ENCODE peak calls at places on chromosomes 13 and 19, in four cellular contexts. F is bronchial epithelial cell, Q is glutamatergic neuron, S is NCI-H2107. P is an unnamed sample.

GRCh38 chr13:49026851-49027250 is 51.1 kb downstream of the FNDC3A start:
- DNase-seq in S (no peak), Q (no peak), F (no peak), P (no peak)

GRCh38 chr13:113928701-113929627 is 44.9 kb downstream of the C13orf46 start:
- DNase-seq in S (no peak), F (no peak), Q (no peak), P (peak)

GRCh38 chr19:38201731-38202130 is 22.3 kb downstream of the DPF1 start:
- DNase-seq in S (no peak), F (no peak), Q (no peak), P (no peak)

GRCh38 chr19:15025237-15025636 is 24.0 kb upstream of the CASP14 start:
- DNase-seq in Q (no peak), S (no peak), F (no peak), P (no peak)

GRCh38 chr19:33404916-33405315 is 31.4 kb downstream of the CEBPG start:
- DNase-seq in Q (peak), F (no peak), S (no peak), P (no peak)

GRCh38 chr19:1354496-1355257 is 29.0 kb upstream of the NDUFS7 start:
- DNase-seq in F (peak), Q (peak), S (peak), P (peak)

GRCh38 chr13:99432637-99433542 is 68.4 kb upstream of the TM9SF2 start:
- DNase-seq in Q (no peak), F (peak), S (no peak), P (peak)

GRCh38 chr19:18021121-18021755 is 13.3 kb downstream of the ARRDC2 start:
- DNase-seq in Q (no peak), S (no peak), F (peak), P (peak)

GRCh38 chr19:16075430-16076153 is 703 bp upstream of the TPM4 start:
- DNase-seq in F (no peak), S (no peak), Q (no peak), P (no peak)

GRCh38 chr13:72341904-72342303 is 385.5 kb downstream of the MZT1 start:
- DNase-seq in S (no peak), Q (no peak), F (no peak), P (no peak)

GRCh38 chr13:106238690-106239089 is 296.8 kb downstream of the EFNB2 start:
- DNase-seq in F (no peak), S (no peak), Q (no peak), P (no peak)

GRCh38 chr13:92591117-92591516 is 635.5 kb upstream of the GPC6 start:
- DNase-seq in Q (no peak), S (no peak), F (no peak), P (no peak)

GRCh38 chr13:113874579-113875428 is 10.9 kb upstream of the GAS6 start:
- DNase-seq in F (no peak), S (no peak), Q (no peak), P (no peak)

GRCh38 chr13:64912141-64912540 is 2318.0 kb downstream of the PCDH9 start:
- DNase-seq in S (no peak), Q (no peak), F (peak), P (no peak)

GRCh38 chr19:28284389-28284788 is 928.6 kb downstream of the UQCRFS1 start:
- DNase-seq in F (no peak), S (no peak), Q (no peak), P (no peak)

GRCh38 chr19:33678796-33679195 is 57.0 kb downstream of the CHST8 start:
- DNase-seq in S (peak), F (no peak), Q (no peak), P (no peak)

GRCh38 chr13:105465251-105465650 is 1070.2 kb downstream of the EFNB2 start:
- DNase-seq in F (peak), Q (no peak), S (no peak), P (no peak)

GRCh38 chr13:46622918-46623256 is 69.9 kb downstream of the LRCH1 start:
- DNase-seq in F (no peak), S (no peak), Q (peak), P (peak)

GRCh38 chr13:33363328-33363727 is 77.8 kb upstream of the STARD13 start:
- DNase-seq in S (no peak), F (no peak), Q (no peak), P (no peak)

GRCh38 chr19:1445185-1445931 is 4.6 kb upstream of the APC2 start:
- DNase-seq in F (peak), Q (peak), S (no peak), P (peak)

GRCh38 chr19:37484406-37485115 is 15.4 kb downstream of the ZNF570 start:
- DNase-seq in F (no peak), Q (no peak), S (no peak), P (no peak)

GRCh38 chr13:44801990-44802389 is 187.3 kb downstream of the NUFIP1 start:
- DNase-seq in Q (no peak), F (peak), S (no peak), P (peak)

GRCh38 chr13:28297341-28297740 is 159.0 kb downstream of the PAN3 start:
- DNase-seq in S (no peak), Q (no peak), F (no peak), P (no peak)

GRCh38 chr19:11457115-11457514 is 21.7 kb downstream of the PRKCSH start:
- DNase-seq in F (no peak), S (no peak), Q (no peak), P (peak)